ENCODE peak calls at places on chromosome 7, in four cellular contexts. F is mammary epithelial cell, P is heart right ventricle, D is hepatocyte. C is an unnamed sample. For H3K4me1, the result is how much of the 10 kb centered on the place peaks cover.

GRCh38 chr7:47371733-47372368 is 210.1 kb downstream of the TNS3 start:
- DNase-seq in F (peak), D (peak), P (peak), C (peak)

GRCh38 chr7:26348234-26348851 is 56.7 kb downstream of the SNX10 start:
- DNase-seq in D (peak), F (no peak), P (no peak), C (peak)

GRCh38 chr7:93310346-93310745 is 78.2 kb downstream of the VPS50 start:
- DNase-seq in F (peak), P (no peak), D (no peak), C (no peak)

GRCh38 chr7:135349746-135350145 is 116.1 kb downstream of the STRA8 start:
- DNase-seq in P (no peak), D (no peak), F (no peak), C (no peak)

GRCh38 chr7:115047968-115048720 is 126.2 kb downstream of the MDFIC start:
- DNase-seq in D (no peak), F (no peak), P (no peak), C (no peak)

GRCh38 chr7:146090023-146090645 is 26.5 kb upstream of the CNTNAP2 start:
- DNase-seq in P (no peak), F (peak), D (peak), C (no peak)

GRCh38 chr7:108291135-108291508 is 161.0 kb upstream of the LAMB4 start:
- DNase-seq in P (no peak), D (no peak), F (no peak), C (no peak)

GRCh38 chr7:108189733-108190388 is 59.7 kb upstream of the LAMB4 start:
- DNase-seq in P (no peak), D (no peak), F (no peak), C (no peak)

GRCh38 chr7:138513344-138513871 is 53.3 kb downstream of the TRIM24 start:
- DNase-seq in P (no peak), F (no peak), D (no peak), C (no peak)

GRCh38 chr7:88226886-88227516 is 7.2 kb upstream of the SRI start:
- DNase-seq in F (peak), P (no peak), D (peak), C (peak)

GRCh38 chr7:132756482-132756990 is 180.3 kb upstream of the PLXNA4 start:
- DNase-seq in D (no peak), P (no peak), F (no peak), C (no peak)

GRCh38 chr7:95046494-95047240 is 139.3 kb downstream of the PPP1R9A start:
- DNase-seq in D (no peak), P (no peak), F (no peak), C (no peak)

GRCh38 chr7:80387634-80388033 is 124.2 kb downstream of the GNAT3 start:
- DNase-seq in F (peak), D (no peak), P (no peak), C (no peak)

GRCh38 chr7:130990178-130990832 is 256.3 kb upstream of the KLF14 start:
- DNase-seq in P (no peak), F (no peak), D (no peak), C (peak)

GRCh38 chr7:130986271-130986690 is 252.3 kb upstream of the KLF14 start:
- DNase-seq in F (no peak), D (no peak), P (peak), C (no peak)

GRCh38 chr7:130987092-130987491 is 253.1 kb upstream of the KLF14 start:
- DNase-seq in F (peak), P (no peak), D (no peak), C (no peak)

GRCh38 chr7:130989006-130989795 is 255.2 kb upstream of the KLF14 start:
- DNase-seq in D (no peak), F (no peak), P (no peak), C (no peak)

DNA sequence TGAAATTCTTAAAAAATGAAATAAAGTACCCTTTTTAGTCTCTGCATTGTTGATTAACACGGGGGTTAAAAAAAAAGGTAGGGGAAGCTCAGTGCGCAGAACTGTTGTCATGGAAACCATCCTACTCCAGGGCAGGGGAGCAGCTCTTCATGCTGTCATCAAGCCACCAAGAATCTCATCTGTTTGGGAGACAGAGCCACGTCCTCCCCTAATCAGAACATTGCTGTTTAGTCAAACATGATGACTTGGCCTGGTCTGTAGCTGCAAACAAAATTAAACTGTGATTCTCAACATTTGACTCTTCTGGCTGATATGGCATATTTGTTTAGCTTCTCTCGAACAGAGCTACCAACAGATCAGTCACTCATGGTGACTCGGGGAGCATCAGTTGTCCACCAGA is 254.4 kb upstream of the KLF14 start:
- DNase-seq in D (no peak), F (no peak), P (no peak), C (no peak)
- H3K4me1 ChIP-seq in D (under half), F (under half), P (half or more), C (under half)

GRCh38 chr7:22669692-22670421 is 57.1 kb upstream of the IL6 start:
- DNase-seq in F (no peak), D (no peak), P (no peak), C (no peak)

GRCh38 chr7:22668971-22669401 is 58.0 kb upstream of the IL6 start:
- DNase-seq in F (no peak), P (no peak), D (no peak), C (no peak)

GRCh38 chr7:22671177-22671879 is 55.7 kb upstream of the IL6 start:
- DNase-seq in F (peak), P (no peak), D (no peak), C (no peak)

GRCh38 chr7:22672892-22673637 is 53.9 kb upstream of the IL6 start:
- DNase-seq in F (no peak), P (no peak), D (peak), C (no peak)

DNA sequence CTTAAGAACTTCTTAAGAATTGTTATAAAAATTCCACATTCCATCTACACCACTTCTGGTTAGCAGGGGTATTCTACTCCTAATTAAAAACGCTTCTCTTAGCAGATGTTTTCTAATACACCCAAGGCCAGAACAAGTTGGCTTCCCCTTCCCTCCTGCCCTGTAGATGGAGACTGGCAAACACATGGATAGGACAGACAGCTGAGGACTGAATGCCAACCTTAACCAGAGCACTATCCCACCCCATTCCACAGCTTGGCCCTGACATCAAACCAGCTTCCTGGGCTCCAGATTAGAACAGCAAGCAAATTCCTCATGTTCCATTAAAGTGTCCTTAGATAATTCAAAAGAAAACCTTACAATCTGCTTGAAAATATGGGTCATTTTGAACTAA is 56.6 kb upstream of the IL6 start:
- DNase-seq in D (no peak), F (no peak), P (no peak), C (no peak)
- H3K4me1 ChIP-seq in D (under half), F (half or more), P (under half), C (under half)

GRCh38 chr7:104982773-104983619 is 31.0 kb upstream of the KMT2E start:
- DNase-seq in F (no peak), P (no peak), D (no peak), C (no peak)
- H3K4me1 ChIP-seq in F (half or more), P (half or more), D (half or more), C (under half)

GRCh38 chr7:90726623-90727022 is 130.5 kb downstream of the CDK14 start:
- DNase-seq in P (no peak), F (peak), D (no peak), C (no peak)

GRCh38 chr7:90727412-90727811 is 131.3 kb downstream of the CDK14 start:
- DNase-seq in F (no peak), P (no peak), D (no peak), C (no peak)

GRCh38 chr7:90723866-90724265 is 127.7 kb downstream of the CDK14 start:
- DNase-seq in F (peak), D (no peak), P (no peak), C (no peak)

GRCh38 chr7:90728568-90728967 is 132.4 kb downstream of the CDK14 start:
- DNase-seq in P (no peak), D (no peak), F (no peak), C (no peak)

GRCh38 chr7:90726120-90726519 is 130.0 kb downstream of the CDK14 start:
- DNase-seq in F (peak), P (no peak), D (no peak), C (no peak)
- H3K4me1 ChIP-seq in F (under half), P (under half), D (under half), C (under half)

GRCh38 chr7:120760851-120761250 is 97.1 kb downstream of the TSPAN12 start:
- DNase-seq in D (no peak), F (no peak), P (no peak), C (no peak)
- H3K4me1 ChIP-seq in D (under half), F (under half), P (under half), C (under half)

DNA sequence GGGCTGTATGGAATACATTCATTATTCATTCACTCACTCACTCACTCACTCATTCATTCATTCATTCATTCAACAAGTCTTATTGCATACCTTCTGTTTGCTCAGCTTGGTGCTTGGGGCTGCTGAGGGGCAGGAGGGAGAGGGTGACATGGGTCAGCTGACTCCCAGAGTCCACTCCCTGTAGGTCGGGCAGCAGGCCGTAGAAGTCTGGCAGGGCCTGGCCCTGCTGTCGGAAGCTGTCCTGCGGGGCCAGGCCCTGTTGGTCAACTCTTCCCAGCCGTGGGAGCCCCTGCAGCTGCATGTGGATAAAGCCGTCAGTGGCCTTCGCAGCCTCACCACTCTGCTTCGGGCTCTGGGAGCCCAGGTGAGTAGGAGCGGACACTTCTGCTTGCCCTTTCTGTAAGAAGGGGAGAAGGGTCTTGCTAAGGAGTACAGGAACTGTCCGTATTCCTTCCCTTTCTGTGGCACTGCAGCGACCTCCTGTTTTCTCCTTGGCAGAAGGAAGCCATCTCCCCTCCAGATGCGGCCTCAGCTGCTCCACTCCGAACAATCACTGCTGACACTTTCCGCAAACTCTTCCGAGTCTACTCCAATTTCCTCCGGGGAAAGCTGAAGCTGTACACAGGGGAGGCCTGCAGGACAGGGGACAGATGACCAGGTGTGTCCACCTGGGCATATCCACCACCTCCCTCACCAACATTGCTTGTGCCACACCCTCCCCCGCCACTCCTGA is 2.4 kb downstream of the EPO start:
- DNase-seq in F (no peak), P (no peak), D (no peak), C (no peak)
- H3K4me1 ChIP-seq in F (under half), P (under half), D (under half), C (under half)

GRCh38 chr7:66751945-66752344 is 11.4 kb downstream of the RABGEF1 start:
- DNase-seq in P (no peak), D (no peak), F (no peak), C (no peak)
- H3K4me1 ChIP-seq in P (under half), D (under half), F (under half), C (under half)

DNA sequence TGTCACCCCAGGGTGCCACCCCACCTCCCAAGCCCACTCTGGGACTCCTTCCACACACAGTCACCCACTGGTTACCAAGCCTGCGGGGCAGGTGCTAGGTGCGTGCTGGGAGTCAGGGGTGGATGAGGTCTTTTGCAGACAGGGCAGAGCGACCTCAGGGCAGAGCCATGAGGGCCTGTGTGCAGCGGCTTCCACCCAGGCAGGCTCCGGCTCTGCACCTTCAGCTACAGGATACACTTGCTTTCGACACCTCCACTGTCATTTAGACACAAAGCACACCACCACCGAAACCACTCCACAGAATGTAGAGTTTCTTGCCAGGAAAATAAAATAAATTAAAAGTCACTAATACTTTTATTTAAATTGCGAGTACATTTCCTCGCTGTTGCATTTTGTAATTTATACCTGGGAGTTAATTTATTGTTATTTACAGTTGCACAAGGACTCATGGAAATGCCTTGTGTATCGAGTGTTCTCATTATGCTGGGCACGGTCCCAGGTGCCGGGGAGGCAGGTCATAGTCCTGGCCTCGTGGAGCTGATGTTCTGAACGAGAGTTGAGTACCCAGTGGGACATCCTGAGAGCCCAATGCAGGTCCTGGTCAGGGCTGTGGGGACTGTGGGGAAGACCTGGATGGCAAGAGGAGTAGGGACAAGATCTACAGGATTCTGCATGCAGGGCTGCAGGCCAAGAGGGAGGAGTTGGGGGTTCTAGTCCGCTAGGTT is 127.8 kb downstream of the CUX1 start:
- DNase-seq in F (no peak), P (no peak), D (no peak), C (no peak)
- H3K4me1 ChIP-seq in F (under half), P (under half), D (under half), C (under half)

GRCh38 chr7:112449353-112449752 is 907 bp upstream of the IFRD1 start:
- DNase-seq in D (peak), F (peak), P (no peak), C (peak)

GRCh38 chr7:112453505-112454171 is 3.4 kb downstream of the IFRD1 start:
- DNase-seq in P (no peak), F (peak), D (no peak), C (no peak)

GRCh38 chr7:112449902-112450806 is at the start of gene IFRD1:
- DNase-seq in F (peak), D (peak), P (peak), C (peak)

GRCh38 chr7:112450807-112451661 is 774 bp downstream of the IFRD1 start:
- DNase-seq in D (peak), F (peak), P (peak), C (peak)

GRCh38 chr7:112452102-112452888 is 2.0 kb downstream of the IFRD1 start:
- DNase-seq in F (peak), P (peak), D (peak), C (peak)
- H3K4me1 ChIP-seq in F (under half), P (under half), D (under half), C (under half)